ENCODE peak calls at places on chromosomes 7 and 10, in five cellular contexts. One of them, this sample, is unnamed. For H3K27me3, the result is how much of the 10 kb centered on the place peaks cover.

GRCh38 chr7:142884285-142884637 is 1.3 kb downstream of the TRPV6 start:
- DNase-seq in AG04450: no peak
- DNase-seq in ovary: no peak
- DNase-seq in heart right ventricle: no peak
- DNase-seq in Panc1: no peak
- DNase-seq in this sample: no peak

GRCh38 chr7:140081774-140082425 is 19.1 kb upstream of the PARP12 start:
- DNase-seq in AG04450: no peak
- DNase-seq in ovary: no peak
- DNase-seq in heart right ventricle: no peak
- DNase-seq in Panc1: no peak
- DNase-seq in this sample: no peak

GRCh38 chr7:77425151-77426051 is 9.3 kb upstream of the GSAP start:
- DNase-seq in AG04450: peak
- DNase-seq in ovary: no peak
- DNase-seq in heart right ventricle: no peak
- DNase-seq in Panc1: no peak
- DNase-seq in this sample: no peak

GRCh38 chr10:124290095-124290795 is 128.5 kb downstream of the OAT start:
- DNase-seq in AG04450: no peak
- DNase-seq in ovary: no peak
- DNase-seq in heart right ventricle: no peak
- DNase-seq in Panc1: no peak
- DNase-seq in this sample: peak

GRCh38 chr7:35258891-35259537 is 5.1 kb upstream of the TBX20 start:
- DNase-seq in AG04450: no peak
- DNase-seq in ovary: no peak
- DNase-seq in heart right ventricle: no peak
- DNase-seq in Panc1: no peak
- DNase-seq in this sample: no peak

GRCh38 chr10:121577568-121577967 is 20.7 kb downstream of the FGFR2 start:
- DNase-seq in AG04450: no peak
- DNase-seq in ovary: no peak
- DNase-seq in heart right ventricle: no peak
- DNase-seq in Panc1: no peak
- DNase-seq in this sample: no peak

GRCh38 chr7:70189261-70189660 is 591.0 kb downstream of the AUTS2 start:
- DNase-seq in AG04450: no peak
- DNase-seq in ovary: no peak
- DNase-seq in heart right ventricle: no peak
- DNase-seq in Panc1: no peak
- DNase-seq in this sample: no peak

GRCh38 chr7:16812542-16813231 is 7.9 kb upstream of the AGR2 start:
- DNase-seq in AG04450: no peak
- DNase-seq in ovary: no peak
- DNase-seq in heart right ventricle: no peak
- DNase-seq in Panc1: no peak
- DNase-seq in this sample: no peak

GRCh38 chr10:34859170-34859569 is 44.1 kb upstream of the PARD3 start:
- DNase-seq in AG04450: no peak
- DNase-seq in ovary: no peak
- DNase-seq in heart right ventricle: no peak
- DNase-seq in Panc1: no peak
- DNase-seq in this sample: no peak

GRCh38 chr7:158369290-158369689 is 218.3 kb downstream of the PTPRN2 start:
- DNase-seq in AG04450: no peak
- DNase-seq in ovary: no peak
- DNase-seq in heart right ventricle: no peak
- DNase-seq in Panc1: no peak
- DNase-seq in this sample: no peak

GRCh38 chr7:106914018-106914607 is 49.0 kb downstream of the PIK3CG start:
- DNase-seq in AG04450: no peak
- DNase-seq in ovary: no peak
- DNase-seq in heart right ventricle: no peak
- DNase-seq in Panc1: no peak
- DNase-seq in this sample: no peak

GRCh38 chr7:74305987-74306736 is 17.0 kb downstream of the CLIP2 start:
- DNase-seq in AG04450: no peak
- DNase-seq in ovary: peak
- DNase-seq in heart right ventricle: no peak
- DNase-seq in Panc1: no peak
- DNase-seq in this sample: no peak

GRCh38 chr10:80168679-80169380 is 36.3 kb downstream of the PLAC9 start:
- DNase-seq in AG04450: no peak
- DNase-seq in ovary: no peak
- DNase-seq in heart right ventricle: no peak
- DNase-seq in Panc1: no peak
- DNase-seq in this sample: no peak

GRCh38 chr7:13851756-13852155 is 137.7 kb downstream of the ETV1 start:
- DNase-seq in AG04450: peak
- DNase-seq in ovary: no peak
- DNase-seq in heart right ventricle: no peak
- DNase-seq in Panc1: no peak
- DNase-seq in this sample: no peak

GRCh38 chr10:88156341-88156740 is 292.9 kb downstream of the PTEN start:
- DNase-seq in AG04450: peak
- DNase-seq in ovary: no peak
- DNase-seq in heart right ventricle: no peak
- DNase-seq in Panc1: no peak
- DNase-seq in this sample: no peak

DNA sequence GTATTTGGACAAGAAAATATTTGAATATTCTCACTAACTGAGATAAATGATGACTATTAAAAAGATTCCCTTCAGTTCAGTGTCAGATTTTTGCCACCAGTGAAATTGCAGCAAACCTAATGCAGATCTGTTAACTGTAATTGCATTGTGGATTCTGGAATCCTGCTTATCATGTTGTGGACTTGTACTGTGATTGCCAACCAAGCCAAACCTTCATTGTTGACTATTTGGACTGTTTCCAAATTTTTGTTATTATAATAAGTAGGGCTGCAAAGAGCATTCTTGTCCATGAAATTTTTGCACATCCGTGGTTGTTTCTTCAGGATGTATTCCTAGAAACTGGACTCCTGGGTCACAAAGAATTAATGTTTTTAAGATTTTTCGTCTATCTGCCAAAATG is 281.7 kb upstream of the ZMIZ1 start:
- DNase-seq in AG04450: no peak
- DNase-seq in ovary: no peak
- DNase-seq in heart right ventricle: no peak
- DNase-seq in Panc1: no peak
- DNase-seq in this sample: no peak
- H3K27me3 ChIP-seq in AG04450: under half
- H3K27me3 ChIP-seq in ovary: under half
- H3K27me3 ChIP-seq in heart right ventricle: under half
- H3K27me3 ChIP-seq in Panc1: under half
- H3K27me3 ChIP-seq in this sample: under half

GRCh38 chr10:119473715-119474230 is 68.7 kb downstream of the RGS10 start:
- DNase-seq in AG04450: no peak
- DNase-seq in ovary: no peak
- DNase-seq in heart right ventricle: no peak
- DNase-seq in Panc1: no peak
- DNase-seq in this sample: no peak
- H3K27me3 ChIP-seq in AG04450: half or more
- H3K27me3 ChIP-seq in ovary: under half
- H3K27me3 ChIP-seq in heart right ventricle: under half
- H3K27me3 ChIP-seq in Panc1: under half
- H3K27me3 ChIP-seq in this sample: under half

GRCh38 chr10:100715101-100715444 is 30.3 kb upstream of the PAX2 start:
- DNase-seq in AG04450: no peak
- DNase-seq in ovary: no peak
- DNase-seq in heart right ventricle: no peak
- DNase-seq in Panc1: no peak
- DNase-seq in this sample: no peak

GRCh38 chr10:100715445-100716385 is 29.7 kb upstream of the PAX2 start:
- DNase-seq in AG04450: no peak
- DNase-seq in ovary: no peak
- DNase-seq in heart right ventricle: no peak
- DNase-seq in Panc1: no peak
- DNase-seq in this sample: no peak

GRCh38 chr10:100713859-100714565 is 31.4 kb upstream of the PAX2 start:
- DNase-seq in AG04450: no peak
- DNase-seq in ovary: no peak
- DNase-seq in heart right ventricle: no peak
- DNase-seq in Panc1: no peak
- DNase-seq in this sample: no peak

GRCh38 chr10:100713049-100713858 is 32.1 kb upstream of the PAX2 start:
- DNase-seq in AG04450: no peak
- DNase-seq in ovary: no peak
- DNase-seq in heart right ventricle: no peak
- DNase-seq in Panc1: no peak
- DNase-seq in this sample: no peak

DNA sequence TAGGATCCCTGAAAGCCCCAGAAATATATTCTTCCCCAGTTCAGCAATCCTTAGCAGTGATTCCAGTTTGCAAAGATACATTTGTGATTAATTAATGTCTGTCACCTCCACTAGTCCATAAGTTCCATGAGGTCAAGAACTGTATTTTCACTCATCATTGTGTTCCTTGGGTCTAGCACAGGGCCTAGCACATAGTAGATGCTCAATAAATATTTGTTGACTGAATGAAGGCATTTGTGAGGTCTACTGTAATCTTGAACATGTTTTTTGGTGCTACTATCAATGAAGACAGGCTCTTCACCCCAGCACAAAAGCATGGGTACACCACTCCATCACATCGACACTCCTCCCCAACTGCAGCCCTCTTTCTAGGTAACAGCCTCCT is 30.8 kb upstream of the PAX2 start:
- DNase-seq in AG04450: no peak
- DNase-seq in ovary: no peak
- DNase-seq in heart right ventricle: no peak
- DNase-seq in Panc1: no peak
- DNase-seq in this sample: no peak
- H3K27me3 ChIP-seq in AG04450: half or more
- H3K27me3 ChIP-seq in ovary: under half
- H3K27me3 ChIP-seq in heart right ventricle: half or more
- H3K27me3 ChIP-seq in Panc1: under half
- H3K27me3 ChIP-seq in this sample: under half

GRCh38 chr7:23475579-23475844 is 5.2 kb upstream of the IGF2BP3 start:
- DNase-seq in AG04450: no peak
- DNase-seq in ovary: no peak
- DNase-seq in heart right ventricle: no peak
- DNase-seq in Panc1: no peak
- DNase-seq in this sample: no peak

GRCh38 chr7:23474829-23475578 is 4.7 kb upstream of the IGF2BP3 start:
- DNase-seq in AG04450: no peak
- DNase-seq in ovary: no peak
- DNase-seq in heart right ventricle: no peak
- DNase-seq in Panc1: no peak
- DNase-seq in this sample: no peak

GRCh38 chr7:23477962-23478866 is 7.9 kb upstream of the IGF2BP3 start:
- DNase-seq in AG04450: no peak
- DNase-seq in ovary: no peak
- DNase-seq in heart right ventricle: no peak
- DNase-seq in Panc1: no peak
- DNase-seq in this sample: no peak

GRCh38 chr7:23476286-23477169 is 6.2 kb upstream of the IGF2BP3 start:
- DNase-seq in AG04450: no peak
- DNase-seq in ovary: no peak
- DNase-seq in heart right ventricle: no peak
- DNase-seq in Panc1: no peak
- DNase-seq in this sample: no peak

GRCh38 chr7:23477170-23477525 is 6.9 kb upstream of the IGF2BP3 start:
- DNase-seq in AG04450: no peak
- DNase-seq in ovary: no peak
- DNase-seq in heart right ventricle: no peak
- DNase-seq in Panc1: no peak
- DNase-seq in this sample: no peak
- H3K27me3 ChIP-seq in AG04450: under half
- H3K27me3 ChIP-seq in ovary: under half
- H3K27me3 ChIP-seq in heart right ventricle: half or more
- H3K27me3 ChIP-seq in Panc1: under half
- H3K27me3 ChIP-seq in this sample: under half

GRCh38 chr10:101152316-101152715 is 21.2 kb downstream of the TLX1 start:
- DNase-seq in AG04450: no peak
- DNase-seq in ovary: no peak
- DNase-seq in heart right ventricle: no peak
- DNase-seq in Panc1: no peak
- DNase-seq in this sample: no peak
- H3K27me3 ChIP-seq in AG04450: half or more
- H3K27me3 ChIP-seq in ovary: under half
- H3K27me3 ChIP-seq in heart right ventricle: half or more
- H3K27me3 ChIP-seq in Panc1: under half
- H3K27me3 ChIP-seq in this sample: under half